ENCODE peak calls at places on chromosomes 2 and 18, in four cellular contexts. R, Z, B and W are unnamed samples.

GRCh38 chr2:221896505-221897151 is 324.5 kb upstream of the EPHA4 start:
- DNase-seq in Z (no peak), R (no peak), B (no peak), W (no peak)

GRCh38 chr2:217286833-217287232 is 427.0 kb upstream of the TNP1 start:
- DNase-seq in R (no peak), Z (no peak), B (no peak), W (no peak)

GRCh38 chr18:48800877-48801727 is 149.7 kb downstream of the SMAD7 start:
- DNase-seq in Z (no peak), R (no peak), B (peak; percentile 89), W (no peak)

GRCh38 chr18:21979171-21979560 is 190.2 kb upstream of the GATA6 start:
- DNase-seq in Z (no peak), R (peak; percentile 75), B (no peak), W (no peak)

GRCh38 chr18:23143871-23144270 is 8.6 kb downstream of the CABLES1 start:
- DNase-seq in B (no peak), Z (no peak), R (no peak), W (no peak)

GRCh38 chr2:121860033-121860810 is 104.8 kb downstream of the TSN start:
- DNase-seq in Z (no peak), B (no peak), R (no peak), W (no peak)

GRCh38 chr2:54570925-54571694 is 115.0 kb downstream of the SPTBN1 start:
- DNase-seq in B (peak; percentile 98), R (peak; percentile 79), Z (peak; percentile 75), W (no peak)

GRCh38 chr2:235191933-235192332 is 240.1 kb downstream of the SH3BP4 start:
- DNase-seq in R (no peak), Z (no peak), B (no peak), W (no peak)

GRCh38 chr2:241844066-241844728 is 14.5 kb downstream of the PDCD1 start:
- DNase-seq in R (no peak), Z (peak; percentile 84), B (no peak), W (peak; percentile 77)

GRCh38 chr2:128607981-128608506 is 289.4 kb upstream of the HS6ST1 start:
- DNase-seq in B (no peak), Z (no peak), R (no peak), W (no peak)

GRCh38 chr2:181991171-181991885 is 5.7 kb downstream of the PPP1R1C start:
- DNase-seq in B (peak; percentile 57), Z (no peak), R (no peak), W (no peak)

GRCh38 chr18:11066038-11066437 is 83.3 kb downstream of the PIEZO2 start:
- DNase-seq in R (no peak), B (no peak), Z (no peak), W (no peak)

GRCh38 chr2:31049913-31050588 is 88.2 kb downstream of the GALNT14 start:
- DNase-seq in B (no peak), Z (no peak), R (no peak), W (no peak)

GRCh38 chr18:525066-525797 is 24.7 kb upstream of the COLEC12 start:
- DNase-seq in Z (peak; percentile 26), B (no peak), R (no peak), W (no peak)

GRCh38 chr2:164763431-164763830 is 78.2 kb downstream of the COBLL1 start:
- DNase-seq in Z (no peak), R (no peak), B (no peak), W (no peak)

GRCh38 chr2:119423041-119423440 is 8.6 kb upstream of the TMEM37 start:
- DNase-seq in B (no peak), Z (no peak), R (no peak), W (no peak)

GRCh38 chr18:886076-886475 is 18.6 kb upstream of the ADCYAP1 start:
- DNase-seq in R (no peak), Z (no peak), B (no peak), W (no peak)

GRCh38 chr2:241291152-241291551 is 24.3 kb downstream of the HDLBP start:
- DNase-seq in Z (no peak), B (no peak), R (no peak), W (no peak)

GRCh38 chr2:10333247-10333613 is 30.5 kb downstream of the HPCAL1 start:
- DNase-seq in R (no peak), Z (peak; percentile 39), B (no peak), W (peak; percentile 28)

GRCh38 chr2:235463893-235464292 is 29.9 kb upstream of the AGAP1 start:
- DNase-seq in Z (no peak), R (no peak), B (no peak), W (no peak)

GRCh38 chr2:229852565-229852964 is 69.2 kb downstream of the TRIP12 start:
- DNase-seq in B (peak; percentile 42), R (no peak), Z (peak; percentile 8), W (no peak)

GRCh38 chr2:180776924-180777323 is 203.5 kb upstream of the UBE2E3 start:
- DNase-seq in Z (no peak), B (no peak), R (no peak), W (no peak)

GRCh38 chr2:170330881-170331280 is 152.9 kb downstream of the MYO3B start:
- DNase-seq in R (no peak), Z (no peak), B (no peak), W (no peak)

GRCh38 chr2:100957971-100958653 is 44.0 kb upstream of the RPL31 start:
- DNase-seq in B (no peak), Z (no peak), R (no peak), W (no peak)

DNA sequence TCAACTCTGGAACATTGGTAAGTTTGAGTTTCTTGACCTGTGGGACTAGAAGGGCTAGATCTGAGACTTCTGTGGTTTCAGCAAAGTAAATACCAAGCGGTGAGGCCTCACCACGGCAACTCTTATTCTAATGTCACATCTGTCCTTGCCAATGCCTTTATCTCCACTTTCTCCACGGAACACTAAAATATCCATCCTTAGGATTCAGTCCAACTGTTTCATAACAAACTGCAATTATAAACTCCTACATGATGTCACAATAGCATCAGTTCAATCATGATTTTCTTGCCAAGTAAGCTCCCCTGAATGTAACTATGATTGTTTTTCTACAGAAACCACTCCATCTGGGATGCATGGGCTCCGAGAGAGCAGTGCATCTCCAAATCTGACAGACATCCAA is 79.6 kb downstream of the LRATD1 start:
- DNase-seq in Z (no peak), B (no peak), R (no peak), W (no peak)
- TF ChIP-seq TARDBP in Z (no peak), B (no peak), R (no peak), W (no peak)

GRCh38 chr2:68291317-68291716 is 28.4 kb downstream of the CNRIP1 start:
- DNase-seq in Z (no peak), B (no peak), R (no peak), W (no peak)

GRCh38 chr2:68290825-68291224 is 28.9 kb downstream of the CNRIP1 start:
- DNase-seq in R (no peak), B (no peak), Z (no peak), W (no peak)

GRCh38 chr2:68284896-68285295 is 32.6 kb upstream of the PPP3R1 start:
- DNase-seq in Z (no peak), R (no peak), B (no peak), W (no peak)

GRCh38 chr2:68292108-68292710 is 27.5 kb downstream of the CNRIP1 start:
- DNase-seq in R (peak; percentile 45), Z (peak; percentile 45), B (no peak), W (peak; percentile 48)

GRCh38 chr2:68287580-68288441 is 31.9 kb downstream of the CNRIP1 start:
- DNase-seq in Z (peak; percentile 51), R (no peak), B (no peak), W (no peak)
- TF ChIP-seq FOXM1 in Z (peak; percentile 17), R (no peak), B (no peak), W (no peak)

GRCh38 chr2:143345887-143346612 is 216.8 kb downstream of the ARHGAP15 start:
- DNase-seq in Z (no peak), R (no peak), B (no peak), W (no peak)

GRCh38 chr2:143347901-143348300 is 218.7 kb downstream of the ARHGAP15 start:
- DNase-seq in B (no peak), R (no peak), Z (no peak), W (no peak)

GRCh38 chr2:143344780-143345179 is 215.6 kb downstream of the ARHGAP15 start:
- DNase-seq in R (no peak), Z (no peak), B (no peak), W (no peak)

GRCh38 chr2:143341478-143341877 is 212.3 kb downstream of the ARHGAP15 start:
- DNase-seq in Z (no peak), B (no peak), R (no peak), W (no peak)

GRCh38 chr2:143347303-143347702 is 218.1 kb downstream of the ARHGAP15 start:
- DNase-seq in Z (no peak), B (no peak), R (no peak), W (no peak)
- TF ChIP-seq TARDBP in Z (no peak), B (no peak), R (no peak), W (no peak)

GRCh38 chr18:61282926-61283325 is 50.3 kb upstream of the CDH20 start:
- DNase-seq in Z (no peak), B (no peak), R (no peak), W (no peak)

GRCh38 chr18:61290616-61291015 is 42.6 kb upstream of the CDH20 start:
- DNase-seq in Z (no peak), R (no peak), B (no peak), W (no peak)

GRCh38 chr18:61284039-61284438 is 49.2 kb upstream of the CDH20 start:
- DNase-seq in Z (no peak), B (no peak), R (no peak), W (no peak)

GRCh38 chr18:61285777-61286176 is 47.5 kb upstream of the CDH20 start:
- DNase-seq in Z (no peak), B (no peak), R (no peak), W (no peak)

DNA sequence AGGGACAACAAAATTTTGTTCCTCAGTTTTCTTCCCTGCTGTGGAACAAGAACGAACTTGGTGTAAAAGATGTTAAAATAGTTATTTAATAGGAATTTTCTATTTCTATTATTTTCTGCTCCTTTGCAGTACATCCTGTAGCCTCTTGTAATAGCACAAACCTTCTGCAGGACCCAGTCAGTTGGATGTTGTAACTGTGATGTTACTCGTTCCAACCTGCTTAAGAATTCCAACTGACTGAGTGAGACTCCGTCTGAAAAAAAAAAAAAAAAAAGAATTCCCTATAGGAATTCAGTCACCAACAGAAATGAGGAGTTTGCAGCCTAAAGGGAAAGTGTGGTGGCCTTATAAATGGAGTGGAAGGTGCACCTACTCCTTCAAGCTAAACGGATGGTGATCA is 46.4 kb upstream of the CDH20 start:
- DNase-seq in B (no peak), Z (no peak), R (no peak), W (no peak)
- TF ChIP-seq FOXM1 in B (no peak), Z (no peak), R (no peak), W (no peak)

DNA sequence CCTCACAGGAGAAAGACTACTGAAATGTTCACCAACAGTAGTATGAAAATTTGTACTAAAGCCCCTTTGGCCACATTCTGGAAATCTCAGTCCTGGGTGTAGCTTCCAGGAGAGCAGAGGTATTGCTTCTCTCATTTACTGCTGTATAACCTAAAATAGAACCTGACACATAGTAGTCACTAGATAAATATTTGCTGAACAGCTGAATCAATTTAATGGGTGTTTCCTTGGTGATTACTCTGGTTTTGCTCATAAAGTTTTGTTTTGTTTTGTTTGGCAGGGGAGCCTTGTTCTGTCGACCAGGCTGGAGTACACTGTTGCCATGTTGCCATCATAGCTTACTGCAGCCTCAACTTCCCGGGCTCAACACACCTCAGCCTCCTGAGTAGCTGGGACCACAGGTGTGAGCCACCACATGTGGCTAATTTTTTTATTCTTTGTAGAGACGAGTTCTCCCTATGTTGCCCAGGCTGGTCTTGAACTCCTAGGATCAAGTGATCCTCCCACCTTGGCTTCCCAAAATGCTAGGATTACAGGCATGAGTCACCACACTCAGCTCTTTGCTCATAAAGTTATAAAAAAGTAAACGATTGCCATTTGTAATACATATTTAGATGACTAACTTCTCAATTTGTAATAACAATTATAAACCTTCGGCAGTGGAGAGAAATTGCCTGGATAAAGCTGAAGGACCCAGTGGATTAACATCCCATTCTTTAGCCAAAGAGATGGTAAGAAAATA is 11.5 kb upstream of the PARD3B start:
- DNase-seq in Z (no peak), R (no peak), B (no peak), W (no peak)
- TF ChIP-seq TARDBP in Z (no peak), R (no peak), B (no peak), W (no peak)

GRCh38 chr2:228600265-228600664 is 418.8 kb upstream of the SPHKAP start:
- DNase-seq in R (no peak), Z (no peak), B (no peak), W (no peak)
- TF ChIP-seq FOXM1 in R (no peak), Z (no peak), B (no peak), W (no peak)